ENCODE peak calls at places on chromosomes 5 and 9, in four cellular contexts. I is GM06990; F is EH; L is stimulated activated CD4-positive, alpha-beta T cell treated with anti-CD3 and anti-CD28 coated beads, Interleukin-12 subunit alpha, Interleukin-12 subunit beta, amount 100 ng/mL, for 48 hours. V is an unnamed sample.

GRCh38 chr5:123921193-123921592 is 409.2 kb downstream of the CSNK1G3 start:
- DNase-seq in I (no peak), F (peak), L (no peak), V (no peak)

GRCh38 chr9:131810351-131811170 is 70.7 kb upstream of the RAPGEF1 start:
- DNase-seq in I (no peak), F (no peak), L (no peak), V (no peak)

GRCh38 chr9:18396102-18396728 is 77.7 kb upstream of the ADAMTSL1 start:
- DNase-seq in I (no peak), F (peak), L (no peak), V (no peak)

GRCh38 chr5:180464603-180464970 is 29.6 kb upstream of the CNOT6 start:
- DNase-seq in I (no peak), F (no peak), L (no peak), V (no peak)

GRCh38 chr9:111917980-111918379 is 21.4 kb downstream of the UGCG start:
- DNase-seq in I (no peak), F (no peak), L (no peak), V (no peak)

GRCh38 chr5:13591621-13592020 is 352.9 kb downstream of the DNAH5 start:
- DNase-seq in I (no peak), F (peak), L (no peak), V (peak)

GRCh38 chr5:5481206-5481605 is 58.7 kb downstream of the ICE1 start:
- DNase-seq in I (no peak), F (no peak), L (no peak), V (no peak)

GRCh38 chr5:53211799-53212198 is 102.2 kb upstream of the MOCS2 start:
- DNase-seq in I (no peak), F (peak), L (no peak), V (peak)

GRCh38 chr5:133612021-133612860 is at the start of gene FSTL4:
- DNase-seq in I (peak), F (no peak), L (peak), V (no peak)

GRCh38 chr5:59367791-59368394 is 525.6 kb downstream of the PDE4D start:
- DNase-seq in I (no peak), F (peak), L (peak), V (peak)

GRCh38 chr9:109683521-109683920 is 96.5 kb upstream of the PALM2AKAP2 start:
- DNase-seq in I (no peak), F (peak), L (no peak), V (no peak)

GRCh38 chr5:78597858-78598415 is 50.6 kb downstream of the LHFPL2 start:
- DNase-seq in I (no peak), F (peak), L (no peak), V (no peak)

GRCh38 chr5:65989115-65989514 is 62.7 kb downstream of the ERBIN start:
- DNase-seq in I (no peak), F (no peak), L (no peak), V (no peak)

GRCh38 chr9:135619599-135619886 is 19.8 kb downstream of the GLT6D1 start:
- DNase-seq in I (no peak), F (no peak), L (no peak), V (no peak)

GRCh38 chr5:142826093-142826492 is 55.9 kb downstream of the ARHGAP26 start:
- DNase-seq in I (no peak), F (no peak), L (no peak), V (no peak)

GRCh38 chr5:27503813-27504212 is 465.4 kb upstream of the CDH9 start:
- DNase-seq in I (no peak), F (no peak), L (no peak), V (no peak)

GRCh38 chr9:82466616-82467251 is 478.2 kb downstream of the SPATA31D1 start:
- DNase-seq in I (no peak), F (peak), L (no peak), V (no peak)

GRCh38 chr5:31851290-31851689 is 212.4 kb downstream of the PDZD2 start:
- DNase-seq in I (no peak), F (no peak), L (no peak), V (no peak)

V was measured in AG09309.